ENCODE peak calls at places on chromosomes 6 and 20, in six cellular contexts. J, B, L, R, F and Q are unnamed samples.
A peak's percentile ranks its signal among the peaks of the same experiment; 100 is the strongest.

GRCh38 chr6:129163551-129163950 is 280.6 kb downstream of the LAMA2 start:
- DNase-seq in J (no peak), B (no peak), L (no peak), R (no peak), F (no peak), Q (no peak)

GRCh38 chr6:17165383-17165782 is 63.5 kb downstream of the STMND1 start:
- DNase-seq in J (no peak), B (no peak), L (no peak), R (no peak), F (no peak), Q (no peak)

GRCh38 chr6:69953491-69953890 is 87.1 kb downstream of the COL19A1 start:
- DNase-seq in J (no peak), B (no peak), L (no peak), R (no peak), F (no peak), Q (peak; percentile 95)

GRCh38 chr20:41274152-41274551 is 43.4 kb downstream of the ZHX3 start:
- DNase-seq in J (no peak), B (no peak), L (no peak), R (no peak), F (no peak), Q (no peak)

GRCh38 chr6:31831350-31832215 is 4.0 kb downstream of the HSPA1B start:
- DNase-seq in J (no peak), B (no peak), L (no peak), R (no peak), F (no peak), Q (no peak)

GRCh38 chr20:25669826-25670422 is 26.7 kb downstream of the ZNF337 start:
- DNase-seq in J (no peak), B (no peak), L (no peak), R (no peak), F (no peak), Q (peak; percentile 21)

GRCh38 chr6:78810146-78810545 is 57.2 kb upstream of the IRAK1BP1 start:
- DNase-seq in J (no peak), B (no peak), L (no peak), R (peak; percentile 15), F (peak; percentile 20), Q (peak; percentile 22)

GRCh38 chr6:87436435-87436834 is 28.7 kb downstream of the CFAP206 start:
- DNase-seq in J (no peak), B (no peak), L (peak; percentile 28), R (no peak), F (no peak), Q (peak; percentile 6)

GRCh38 chr6:170206317-170206621 is 84.6 kb downstream of the DLL1 start:
- DNase-seq in J (no peak), B (no peak), L (no peak), R (no peak), F (no peak), Q (no peak)

GRCh38 chr20:25551413-25552210 is 33.7 kb downstream of the NINL start:
- DNase-seq in J (no peak), B (no peak), L (no peak), R (no peak), F (no peak), Q (no peak)

GRCh38 chr20:32487381-32487780 is 97.8 kb downstream of the NOL4L start:
- DNase-seq in J (no peak), B (peak; percentile 17), L (no peak), R (no peak), F (no peak), Q (no peak)

GRCh38 chr20:45318948-45319347 is 10.8 kb upstream of the MATN4 start:
- DNase-seq in J (no peak), B (no peak), L (no peak), R (no peak), F (no peak), Q (no peak)

GRCh38 chr6:51350308-51350904 is 531.7 kb downstream of the TFAP2B start:
- DNase-seq in J (no peak), B (no peak), L (no peak), R (no peak), F (no peak), Q (no peak)

GRCh38 chr6:159898519-159898918 is 7.7 kb downstream of the MAS1 start:
- DNase-seq in J (no peak), B (no peak), L (no peak), R (no peak), F (no peak), Q (no peak)

GRCh38 chr20:43658068-43658722 is 8.7 kb upstream of the MYBL2 start:
- DNase-seq in J (no peak), B (no peak), L (no peak), R (no peak), F (peak; percentile 27), Q (peak; percentile 24)